ENCODE peak calls at places on chromosomes 5 and 9, in five cellular contexts. One of them, this sample, is unnamed.

GRCh38 chr5:78009937-78010527 is 233.9 kb upstream of the TBCA start:
- DNase-seq in RWPE1: no peak
- DNase-seq in neural crest cell: no peak
- DNase-seq in HFFc6: peak; percentile 87
- DNase-seq in GM10248: no peak
- DNase-seq in this sample: no peak

GRCh38 chr9:16257604-16258003 is 612.9 kb downstream of the BNC2 start:
- DNase-seq in neural crest cell: no peak
- DNase-seq in RWPE1: peak; percentile 27
- DNase-seq in GM10248: no peak
- DNase-seq in HFFc6: no peak
- DNase-seq in this sample: no peak

GRCh38 chr9:95313010-95313498 is 4.5 kb downstream of the FANCC start:
- DNase-seq in RWPE1: peak; percentile 61
- DNase-seq in HFFc6: no peak
- DNase-seq in neural crest cell: peak; percentile 28
- DNase-seq in GM10248: no peak
- DNase-seq in this sample: peak; percentile 87

GRCh38 chr9:133733421-133734250 is 4.5 kb downstream of the SARDH start:
- DNase-seq in HFFc6: no peak
- DNase-seq in RWPE1: no peak
- DNase-seq in neural crest cell: no peak
- DNase-seq in GM10248: no peak
- DNase-seq in this sample: no peak

GRCh38 chr5:170195876-170196275 is 36.9 kb upstream of the C5orf58 start:
- DNase-seq in HFFc6: no peak
- DNase-seq in RWPE1: no peak
- DNase-seq in neural crest cell: no peak
- DNase-seq in GM10248: no peak
- DNase-seq in this sample: peak; percentile 13

GRCh38 chr5:123543438-123543837 is 31.5 kb downstream of the CSNK1G3 start:
- DNase-seq in RWPE1: no peak
- DNase-seq in GM10248: no peak
- DNase-seq in HFFc6: no peak
- DNase-seq in neural crest cell: no peak
- DNase-seq in this sample: no peak

GRCh38 chr5:149298857-149299404 is 27.3 kb downstream of the AFAP1L1 start:
- DNase-seq in GM10248: no peak
- DNase-seq in neural crest cell: no peak
- DNase-seq in HFFc6: no peak
- DNase-seq in RWPE1: no peak
- DNase-seq in this sample: no peak

GRCh38 chr9:129888085-129888808 is 53.0 kb downstream of the USP20 start:
- DNase-seq in GM10248: peak; percentile 79
- DNase-seq in RWPE1: no peak
- DNase-seq in neural crest cell: no peak
- DNase-seq in HFFc6: no peak
- DNase-seq in this sample: no peak

GRCh38 chr5:179393078-179393477 is 47.8 kb upstream of the ADAMTS2 start:
- DNase-seq in neural crest cell: no peak
- DNase-seq in RWPE1: peak; percentile 89
- DNase-seq in GM10248: no peak
- DNase-seq in HFFc6: peak; percentile 91
- DNase-seq in this sample: peak; percentile 19

GRCh38 chr5:2143088-2143487 is 260.4 kb upstream of the IRX4 start:
- DNase-seq in neural crest cell: no peak
- DNase-seq in GM10248: no peak
- DNase-seq in HFFc6: no peak
- DNase-seq in RWPE1: no peak
- DNase-seq in this sample: no peak

GRCh38 chr5:160787247-160787646 is 64.8 kb downstream of the ATP10B start:
- DNase-seq in neural crest cell: no peak
- DNase-seq in RWPE1: peak; percentile 17
- DNase-seq in HFFc6: no peak
- DNase-seq in GM10248: no peak
- DNase-seq in this sample: no peak

GRCh38 chr5:54229041-54229780 is 81.2 kb downstream of the ARL15 start:
- DNase-seq in RWPE1: peak; percentile 67
- DNase-seq in GM10248: peak; percentile 51
- DNase-seq in neural crest cell: peak; percentile 69
- DNase-seq in HFFc6: peak; percentile 40
- DNase-seq in this sample: peak; percentile 71

GRCh38 chr5:139619861-139620260 is 28.3 kb upstream of the CXXC5 start:
- DNase-seq in HFFc6: no peak
- DNase-seq in neural crest cell: no peak
- DNase-seq in RWPE1: no peak
- DNase-seq in GM10248: no peak
- DNase-seq in this sample: no peak

GRCh38 chr5:41334758-41335157 is 121.4 kb upstream of the C6 start:
- DNase-seq in neural crest cell: no peak
- DNase-seq in GM10248: no peak
- DNase-seq in RWPE1: no peak
- DNase-seq in HFFc6: no peak
- DNase-seq in this sample: peak; percentile 79

GRCh38 chr9:133242991-133243390 is 32.0 kb downstream of the ABO start:
- DNase-seq in HFFc6: no peak
- DNase-seq in RWPE1: no peak
- DNase-seq in neural crest cell: no peak
- DNase-seq in GM10248: no peak
- DNase-seq in this sample: no peak

DNA sequence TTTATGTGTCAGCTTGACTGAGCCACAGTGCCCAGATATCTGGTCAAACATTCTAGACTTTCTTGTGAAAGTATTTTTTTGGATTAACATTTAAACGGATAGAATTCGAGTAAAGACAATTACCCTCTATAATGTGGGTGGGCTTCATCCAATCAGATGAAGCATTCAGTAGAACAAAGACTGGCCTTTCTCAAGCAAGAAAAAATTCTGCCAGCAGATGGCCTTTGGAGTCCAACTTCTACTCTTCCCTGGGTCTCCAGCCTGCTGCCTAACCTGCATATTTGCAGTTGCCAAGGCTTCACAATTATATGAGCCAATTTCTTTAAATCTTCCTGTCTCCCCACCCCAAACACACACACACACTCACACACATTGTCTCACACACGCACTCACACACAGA is 86.4 kb downstream of the MED10 start:
- DNase-seq in RWPE1: no peak
- DNase-seq in HFFc6: no peak
- DNase-seq in GM10248: no peak
- DNase-seq in neural crest cell: no peak
- DNase-seq in this sample: peak; percentile 68
- TF ChIP-seq CTCF in RWPE1: peak; percentile 14
- TF ChIP-seq CTCF in HFFc6: peak; percentile 27
- TF ChIP-seq CTCF in GM10248: peak; percentile 26
- TF ChIP-seq CTCF in neural crest cell: peak; percentile 42
- TF ChIP-seq CTCF in this sample: peak; percentile 49

DNA sequence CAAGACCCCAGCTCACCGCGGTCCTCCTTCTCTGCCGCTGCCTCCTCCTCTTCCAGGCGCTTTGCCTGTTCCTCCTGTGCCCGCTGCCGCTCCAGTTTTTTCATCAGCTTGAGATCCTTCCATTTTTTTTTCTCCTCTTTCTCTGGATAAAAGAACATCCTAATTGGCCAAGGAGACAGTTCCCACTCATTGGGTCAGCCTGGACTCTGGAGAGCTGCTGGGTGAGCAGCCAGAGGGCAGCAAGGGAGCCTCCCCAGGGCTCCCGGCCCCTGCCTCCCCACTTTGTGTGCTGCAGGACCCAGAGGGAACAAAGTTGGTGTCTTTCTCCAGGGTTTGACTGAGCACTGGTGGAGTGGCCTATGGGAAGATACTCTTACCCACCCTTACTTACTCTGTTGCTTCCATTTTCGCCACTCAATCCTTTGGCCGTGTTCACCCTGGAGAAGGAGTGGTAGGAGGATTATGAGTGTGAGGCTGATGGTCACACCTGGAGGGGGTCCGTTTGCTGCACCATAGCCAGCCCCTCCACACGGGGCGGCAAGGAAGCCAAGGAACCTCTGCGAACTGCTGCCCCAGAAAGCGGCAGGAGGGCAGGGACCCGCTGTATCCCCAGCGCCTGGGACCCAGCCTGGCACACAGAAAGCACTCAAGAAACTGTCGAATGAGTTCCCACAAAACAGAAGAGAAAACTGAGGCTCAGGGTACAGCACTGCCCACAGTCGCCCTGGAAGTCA is 708 bp downstream of the SPOUT1 start:
- DNase-seq in neural crest cell: no peak
- DNase-seq in RWPE1: no peak
- DNase-seq in GM10248: no peak
- DNase-seq in HFFc6: peak; percentile 14
- DNase-seq in this sample: no peak
- TF ChIP-seq CTCF in neural crest cell: no peak
- TF ChIP-seq CTCF in RWPE1: no peak
- TF ChIP-seq CTCF in GM10248: no peak
- TF ChIP-seq CTCF in HFFc6: no peak
- TF ChIP-seq CTCF in this sample: no peak

DNA sequence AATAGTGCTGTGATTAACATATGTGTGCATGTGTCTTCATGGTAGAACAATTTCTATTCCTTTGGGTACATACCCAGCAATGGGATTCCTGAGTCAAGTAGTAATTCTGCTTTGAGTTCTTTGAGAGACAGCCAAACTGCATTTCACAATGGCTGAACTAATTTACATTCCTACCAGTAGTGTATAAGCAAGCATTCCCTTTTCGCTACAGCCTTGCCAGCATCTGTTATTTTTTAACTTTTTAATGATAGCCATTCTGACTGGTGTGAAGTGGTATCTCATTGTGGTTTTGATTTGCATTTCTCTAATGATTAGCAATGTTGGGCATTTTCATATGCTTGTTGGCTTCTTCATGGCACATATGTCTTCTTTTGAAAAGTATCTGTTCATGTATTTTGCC is 308.5 kb downstream of the ARRDC3 start:
- DNase-seq in RWPE1: no peak
- DNase-seq in neural crest cell: no peak
- DNase-seq in HFFc6: peak; percentile 84
- DNase-seq in GM10248: no peak
- DNase-seq in this sample: peak; percentile 65
- TF ChIP-seq CTCF in RWPE1: no peak
- TF ChIP-seq CTCF in neural crest cell: no peak
- TF ChIP-seq CTCF in HFFc6: peak; percentile 65
- TF ChIP-seq CTCF in GM10248: no peak
- TF ChIP-seq CTCF in this sample: peak; percentile 14

GRCh38 chr5:35484241-35484640 is 133.4 kb upstream of the SPEF2 start:
- DNase-seq in HFFc6: no peak
- DNase-seq in neural crest cell: no peak
- DNase-seq in GM10248: no peak
- DNase-seq in RWPE1: no peak
- DNase-seq in this sample: no peak
- TF ChIP-seq CTCF in HFFc6: no peak
- TF ChIP-seq CTCF in neural crest cell: no peak
- TF ChIP-seq CTCF in GM10248: no peak
- TF ChIP-seq CTCF in RWPE1: no peak
- TF ChIP-seq CTCF in this sample: no peak

GRCh38 chr5:118043531-118043930 is 944.8 kb downstream of the DTWD2 start:
- DNase-seq in GM10248: no peak
- DNase-seq in RWPE1: no peak
- DNase-seq in HFFc6: no peak
- DNase-seq in neural crest cell: no peak
- DNase-seq in this sample: no peak

GRCh38 chr5:118044169-118044568 is 944.2 kb downstream of the DTWD2 start:
- DNase-seq in HFFc6: no peak
- DNase-seq in GM10248: no peak
- DNase-seq in neural crest cell: no peak
- DNase-seq in RWPE1: no peak
- DNase-seq in this sample: no peak

GRCh38 chr5:118040496-118040895 is 947.9 kb downstream of the DTWD2 start:
- DNase-seq in GM10248: no peak
- DNase-seq in HFFc6: no peak
- DNase-seq in RWPE1: no peak
- DNase-seq in neural crest cell: no peak
- DNase-seq in this sample: no peak

GRCh38 chr5:118042076-118042475 is 946.3 kb downstream of the DTWD2 start:
- DNase-seq in GM10248: no peak
- DNase-seq in RWPE1: no peak
- DNase-seq in neural crest cell: no peak
- DNase-seq in HFFc6: no peak
- DNase-seq in this sample: no peak
- TF ChIP-seq CTCF in GM10248: no peak
- TF ChIP-seq CTCF in RWPE1: no peak
- TF ChIP-seq CTCF in neural crest cell: peak; percentile 41
- TF ChIP-seq CTCF in HFFc6: peak; percentile 53
- TF ChIP-seq CTCF in this sample: peak; percentile 16

GRCh38 chr5:181043285-181044092 is 3.4 kb downstream of the BTNL9 start:
- DNase-seq in HFFc6: no peak
- DNase-seq in GM10248: no peak
- DNase-seq in neural crest cell: no peak
- DNase-seq in RWPE1: no peak
- DNase-seq in this sample: no peak
- TF ChIP-seq CTCF in HFFc6: no peak
- TF ChIP-seq CTCF in GM10248: no peak
- TF ChIP-seq CTCF in neural crest cell: no peak
- TF ChIP-seq CTCF in RWPE1: no peak
- TF ChIP-seq CTCF in this sample: no peak

GRCh38 chr5:177489119-177489716 is 8.2 kb downstream of the PDLIM7 start:
- DNase-seq in GM10248: no peak
- DNase-seq in neural crest cell: no peak
- DNase-seq in RWPE1: no peak
- DNase-seq in HFFc6: no peak
- DNase-seq in this sample: no peak
- TF ChIP-seq CTCF in GM10248: no peak
- TF ChIP-seq CTCF in neural crest cell: no peak
- TF ChIP-seq CTCF in RWPE1: no peak
- TF ChIP-seq CTCF in HFFc6: peak; percentile 42
- TF ChIP-seq CTCF in this sample: peak; percentile 29

GRCh38 chr9:109469646-109470358 is 28.3 kb downstream of the PTPN3 start:
- DNase-seq in RWPE1: peak; percentile 92
- DNase-seq in HFFc6: peak; percentile 64
- DNase-seq in neural crest cell: peak; percentile 66
- DNase-seq in GM10248: peak; percentile 78
- DNase-seq in this sample: peak; percentile 76
- TF ChIP-seq CTCF in RWPE1: peak; percentile 99
- TF ChIP-seq CTCF in HFFc6: peak; percentile 93
- TF ChIP-seq CTCF in neural crest cell: peak; percentile 89
- TF ChIP-seq CTCF in GM10248: peak; percentile 93
- TF ChIP-seq CTCF in this sample: peak; percentile 89